ENCODE peak calls at places on chromosomes 7 and 10, in seven cellular contexts. S is AG10803, T is foreskin fibroblast, N is IMR-90, F is brain microvascular endothelial cell, G is HFF-Myc, A is AG04450. X is an unnamed sample.

GRCh38 chr10:1180071-1180730 is 124.0 kb downstream of the WDR37 start:
- DNase-seq in S (no peak), T (no peak), N (no peak), F (no peak), G (no peak), A (no peak), X (no peak)

GRCh38 chr10:82150123-82150900 is 275.3 kb downstream of the NRG3 start:
- DNase-seq in S (no peak), T (peak), N (no peak), F (no peak), G (no peak), A (no peak), X (peak)

GRCh38 chr7:151051108-151051507 is 2.8 kb downstream of the ASIC3 start:
- DNase-seq in S (peak), T (peak), N (peak), F (peak), G (no peak), A (no peak), X (no peak)

GRCh38 chr10:100811752-100812750 is 66.7 kb downstream of the PAX2 start:
- DNase-seq in S (no peak), T (no peak), N (no peak), F (no peak), G (no peak), A (no peak), X (no peak)

GRCh38 chr10:132611026-132611910 is 73.7 kb downstream of the INPP5A start:
- DNase-seq in S (no peak), T (no peak), N (no peak), F (no peak), G (no peak), A (no peak), X (no peak)

GRCh38 chr7:130149575-130150139 is 55.5 kb downstream of the TMEM209 start:
- DNase-seq in S (no peak), T (no peak), N (no peak), F (no peak), G (no peak), A (no peak), X (no peak)

GRCh38 chr7:30812676-30813075 is 41.5 kb downstream of the MINDY4 start:
- DNase-seq in S (no peak), T (no peak), N (no peak), F (no peak), G (no peak), A (no peak), X (no peak)

GRCh38 chr10:101558206-101558605 is 29.9 kb downstream of the POLL start:
- DNase-seq in S (no peak), T (no peak), N (no peak), F (no peak), G (peak), A (no peak), X (no peak)

GRCh38 chr10:119750391-119751230 is 24.8 kb downstream of the INPP5F start:
- DNase-seq in S (peak), T (peak), N (peak), F (peak), G (peak), A (peak), X (no peak)

DNA sequence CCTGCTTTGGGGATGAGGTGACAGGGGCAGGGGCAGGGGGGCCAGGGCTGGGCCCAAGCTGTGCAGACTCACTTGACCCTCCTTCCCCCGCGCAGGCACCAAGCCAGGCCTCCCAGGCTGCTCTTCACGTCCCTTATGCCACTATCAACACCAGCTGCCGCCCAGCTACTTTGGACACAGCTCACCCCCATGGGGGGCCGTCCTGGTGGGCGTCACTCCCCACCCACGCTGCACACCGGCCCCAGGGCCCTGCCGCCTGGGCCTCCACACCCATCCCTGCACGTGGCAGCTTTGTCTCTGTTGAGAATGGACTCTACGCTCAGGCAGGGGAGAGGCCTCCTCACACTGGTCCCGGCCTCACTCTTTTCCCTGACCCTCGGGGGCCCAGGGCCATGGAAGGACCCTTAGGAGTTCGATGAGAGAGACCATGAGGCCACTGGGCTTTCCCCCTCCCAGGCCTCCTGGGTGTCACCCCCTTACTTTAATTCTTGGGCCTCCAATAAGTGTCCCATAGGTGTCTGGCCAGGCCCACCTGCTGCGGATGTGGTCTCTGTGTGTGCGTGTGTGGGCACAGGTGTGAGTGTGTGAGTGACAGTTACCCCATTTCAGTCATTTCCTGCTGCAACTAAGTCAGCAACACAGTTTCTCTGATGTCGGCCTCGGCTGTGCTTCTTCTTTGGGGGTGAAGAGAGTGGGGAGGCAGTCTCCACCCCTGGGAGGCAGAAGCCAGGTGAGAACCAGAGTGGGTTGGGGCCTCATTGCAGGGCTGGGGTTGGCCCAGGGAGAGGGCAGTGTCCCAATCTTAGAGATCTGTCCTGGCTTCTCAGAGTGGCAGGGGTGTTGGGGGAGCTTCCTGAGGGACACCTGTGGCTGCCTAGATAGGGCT is 1.3 kb downstream of the PVRIG start:
- DNase-seq in S (no peak), T (no peak), N (no peak), F (no peak), G (no peak), A (no peak), X (no peak)
- H3K4me3 ChIP-seq in S (no peak), T (no peak), N (no peak), F (no peak), G (no peak), A (no peak), X (no peak)

GRCh38 chr10:110901954-110902819 is 16.8 kb downstream of the BBIP1 start:
- DNase-seq in S (peak), T (peak), N (peak), F (peak), G (no peak), A (no peak), X (no peak)
- TF ChIP-seq CTCF in S (no peak), T (no peak), N (no peak), F (no peak), G (no peak), A (no peak), X (no peak)

GRCh38 chr7:140654109-140654387 is 13.4 kb upstream of the DENND2A start:
- DNase-seq in S (no peak), T (no peak), N (no peak), F (no peak), G (no peak), A (no peak), X (no peak)

GRCh38 chr7:140659727-140660396 is 12.9 kb upstream of the ADCK2 start:
- DNase-seq in S (peak), T (no peak), N (peak), F (no peak), G (no peak), A (no peak), X (no peak)

GRCh38 chr7:140654661-140655060 is 14.0 kb upstream of the DENND2A start:
- DNase-seq in S (no peak), T (no peak), N (no peak), F (no peak), G (no peak), A (no peak), X (no peak)

GRCh38 chr7:140655511-140656408 is 15.1 kb upstream of the DENND2A start:
- DNase-seq in S (no peak), T (no peak), N (no peak), F (no peak), G (no peak), A (no peak), X (no peak)

DNA sequence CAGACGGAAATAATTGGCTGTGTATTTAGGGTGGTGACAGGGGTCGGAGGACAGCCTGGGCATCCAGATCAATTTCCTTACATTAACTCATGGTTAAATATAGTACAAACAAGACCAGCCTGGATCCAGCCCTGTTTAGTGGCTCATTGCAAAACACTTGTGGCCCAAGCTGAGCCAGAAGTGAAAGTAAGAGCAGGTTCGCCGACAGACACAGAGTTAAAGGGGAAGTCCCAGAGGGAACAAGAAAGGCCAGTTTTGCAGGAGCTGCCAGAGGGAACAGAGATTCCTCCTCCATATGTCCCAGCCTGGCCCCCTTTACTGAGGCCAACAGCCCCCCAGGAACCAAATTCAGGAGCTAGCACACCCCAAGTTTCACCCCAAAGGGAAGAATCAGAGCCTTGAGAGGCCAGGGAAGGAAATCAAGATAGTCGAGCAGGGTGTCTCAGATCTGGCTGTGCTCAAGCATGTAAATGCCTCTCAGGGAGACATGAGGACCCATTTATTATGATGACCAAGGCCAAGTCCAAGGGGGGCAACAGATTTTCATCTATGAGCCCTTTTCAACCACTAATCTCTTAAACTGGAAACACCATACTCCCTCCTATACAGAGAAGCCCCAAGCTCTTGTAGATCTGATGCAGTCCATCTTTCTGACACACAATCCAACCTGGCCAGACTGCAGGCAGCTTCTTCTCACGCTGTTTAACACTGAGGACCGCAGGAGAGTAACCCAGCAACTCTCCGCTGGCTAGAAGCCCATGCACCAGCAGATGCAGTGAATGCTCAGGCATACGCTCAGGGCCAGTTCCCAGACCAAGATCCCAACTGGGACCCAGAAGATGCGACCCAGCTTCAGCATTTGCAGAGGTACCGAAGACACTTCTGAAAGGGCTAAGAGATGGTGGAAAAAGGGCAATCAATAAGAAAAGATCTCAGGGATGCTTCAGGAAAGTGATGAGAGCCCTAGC is 15.9 kb upstream of the ADCK2 start:
- DNase-seq in S (peak), T (peak), N (peak), F (peak), G (no peak), A (no peak), X (no peak)
- H3K4me3 ChIP-seq in S (peak), T (peak), N (peak), F (peak), G (peak), A (peak), X (no peak)

GRCh38 chr10:118308664-118309063 is 33.5 kb downstream of the FAM204A start:
- DNase-seq in S (no peak), T (no peak), N (no peak), F (no peak), G (no peak), A (no peak), X (no peak)
- TF ChIP-seq CTCF in S (no peak), T (peak), N (peak), F (peak), G (no peak), A (no peak), X (no peak)

GRCh38 chr7:44981035-44981706 is 2.4 kb upstream of the MYO1G start:
- DNase-seq in S (no peak), T (no peak), N (no peak), F (no peak), G (no peak), A (no peak), X (no peak)
- H3K4me3 ChIP-seq in S (no peak), T (no peak), N (no peak), F (no peak), G (no peak), A (no peak), X (no peak)

DNA sequence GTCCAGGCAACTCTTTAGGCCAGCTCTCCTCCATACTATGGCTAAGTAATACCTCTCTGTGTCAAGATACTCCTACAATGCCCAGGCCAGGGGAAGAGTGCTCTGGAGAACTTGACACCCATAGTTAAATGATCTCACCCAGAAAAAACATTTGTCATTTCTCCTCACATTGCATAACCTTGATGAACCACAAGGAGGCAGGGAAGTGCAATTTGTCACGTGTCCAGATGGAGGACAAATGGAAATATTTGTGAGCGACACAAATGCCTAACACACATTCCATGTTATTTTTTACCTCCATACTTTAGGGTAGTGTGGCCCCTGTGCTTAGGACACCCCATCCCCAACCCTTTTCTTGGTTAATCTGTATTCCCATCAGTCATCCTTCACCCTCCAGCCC is 78.3 kb downstream of the HTR7 start:
- DNase-seq in S (no peak), T (peak), N (peak), F (no peak), G (peak), A (no peak), X (no peak)
- TF ChIP-seq CTCF in S (peak), T (peak), N (peak), F (peak), G (peak), A (peak), X (peak)

DNA sequence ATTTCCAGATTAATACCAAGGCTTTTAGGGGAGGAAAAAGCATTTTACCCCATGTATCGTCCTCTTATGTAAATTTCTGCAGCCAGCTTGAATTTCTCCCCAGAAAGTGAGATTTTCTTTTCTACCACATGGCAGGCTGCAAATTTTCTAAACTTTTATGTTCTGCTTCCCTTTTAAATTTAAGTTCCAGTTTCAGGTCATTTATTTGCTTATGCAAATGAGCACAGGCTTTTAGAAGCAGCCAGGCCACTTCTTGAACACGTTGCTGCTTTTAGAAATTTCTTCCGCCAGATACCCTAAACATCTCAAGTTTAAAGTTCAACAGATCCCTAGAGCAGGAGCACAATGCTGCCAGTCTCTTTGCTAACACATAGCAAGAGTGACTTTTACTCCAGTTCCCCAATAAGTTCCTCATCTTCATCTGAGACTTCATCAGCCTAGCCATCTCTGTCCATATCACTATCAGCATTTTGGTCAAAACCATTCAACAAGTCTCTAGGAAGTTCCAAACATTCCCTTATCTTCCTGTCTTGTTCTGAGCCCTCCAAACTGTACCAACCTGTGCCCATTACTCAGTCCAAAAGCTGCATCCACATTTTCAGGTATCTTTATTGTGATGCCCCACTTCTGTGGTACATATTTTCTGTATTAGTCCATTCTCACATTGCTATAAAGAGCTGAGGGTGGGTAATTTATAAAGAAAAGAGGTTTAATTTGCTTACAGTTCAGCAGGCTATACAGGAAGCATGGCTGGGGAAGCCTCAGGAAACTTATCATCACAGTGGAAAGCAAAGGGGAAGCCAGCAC is 16.3 kb downstream of the EZH2 start:
- DNase-seq in S (no peak), T (no peak), N (no peak), F (no peak), G (no peak), A (no peak), X (no peak)
- H3K4me3 ChIP-seq in S (no peak), T (no peak), N (no peak), F (no peak), G (no peak), A (no peak), X (no peak)

GRCh38 chr10:69961864-69962745 is 90.5 kb upstream of the MACROH2A2 start:
- DNase-seq in S (no peak), T (no peak), N (no peak), F (no peak), G (no peak), A (no peak), X (no peak)

GRCh38 chr10:69960606-69961167 is 92.0 kb upstream of the MACROH2A2 start:
- DNase-seq in S (no peak), T (no peak), N (no peak), F (no peak), G (no peak), A (no peak), X (no peak)

GRCh38 chr10:69962746-69963135 is 89.9 kb upstream of the MACROH2A2 start:
- DNase-seq in S (no peak), T (no peak), N (no peak), F (no peak), G (no peak), A (no peak), X (no peak)

GRCh38 chr10:69959911-69960310 is 92.7 kb upstream of the MACROH2A2 start:
- DNase-seq in S (no peak), T (no peak), N (no peak), F (no peak), G (no peak), A (no peak), X (no peak)

DNA sequence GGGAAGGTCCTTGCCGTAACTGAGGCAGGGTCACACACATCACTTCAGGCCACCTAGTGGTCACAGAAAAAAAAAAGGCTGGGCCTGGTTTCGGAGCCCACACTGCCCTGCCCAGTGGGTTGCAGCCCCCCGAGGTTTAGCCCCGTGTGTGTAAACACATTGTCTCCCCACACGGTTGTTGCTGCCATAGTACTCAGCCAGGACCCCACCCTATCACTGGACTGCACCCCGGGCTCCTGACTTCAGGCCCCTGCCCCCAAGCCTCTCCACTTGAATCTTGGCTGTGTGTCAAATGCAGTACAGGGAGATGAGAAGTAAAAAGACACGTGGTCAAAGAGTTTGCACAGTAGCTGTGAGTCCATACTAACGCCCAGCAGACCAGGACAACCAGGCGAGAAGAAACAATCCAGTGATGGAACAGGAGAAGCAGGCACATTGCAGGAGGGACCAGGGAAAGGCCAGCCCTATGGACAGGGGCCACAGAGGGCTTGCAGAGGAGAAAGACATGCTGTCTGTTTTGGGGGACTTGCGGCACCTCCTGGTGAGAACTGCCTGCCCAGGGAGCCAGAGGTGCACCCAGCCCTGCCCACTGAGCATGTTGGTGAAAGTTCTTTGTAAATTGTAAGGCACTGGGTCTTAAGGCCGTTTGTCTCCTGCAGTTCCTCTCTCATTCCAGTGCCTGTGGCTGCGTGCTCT is 91.3 kb upstream of the MACROH2A2 start:
- DNase-seq in S (no peak), T (no peak), N (no peak), F (peak), G (no peak), A (no peak), X (no peak)
- TF ChIP-seq CTCF in S (peak), T (peak), N (no peak), F (peak), G (peak), A (peak), X (peak)